ENCODE peak calls at places on chromosome 14, in four cellular contexts. Z is Ammon's horn; Y is activated effector memory CD4-positive, alpha-beta T cell treated with anti-CD3 and anti-CD28 coated beads, Interleukin-2, amount 50 U/mL, for 16 hours; F is NCI-H1105. O is an unnamed sample.

GRCh38 chr14:37221073-37221472 is 23.3 kb downstream of the MIPOL1 start:
- DNase-seq in F (no peak), Z (no peak), Y (no peak), O (no peak)

GRCh38 chr14:36662543-36663403 is 1.1 kb downstream of the PAX9 start:
- DNase-seq in Z (no peak), F (peak; percentile 51), Y (no peak), O (no peak)

GRCh38 chr14:32472512-32473472 is 143.7 kb downstream of the AKAP6 start:
- DNase-seq in Y (no peak), Z (peak; percentile 93), F (peak; percentile 16), O (no peak)

GRCh38 chr14:100524933-100525243 is 62.3 kb downstream of the BEGAIN start:
- DNase-seq in Y (no peak), F (peak; percentile 6), Z (no peak), O (no peak)

GRCh38 chr14:99924379-99924778 is 131.2 kb downstream of the EML1 start:
- DNase-seq in Y (no peak), F (no peak), Z (no peak), O (no peak)

GRCh38 chr14:89379006-89379405 is 38.0 kb downstream of the FOXN3 start:
- DNase-seq in F (no peak), Z (no peak), Y (peak; percentile 37), O (no peak)

GRCh38 chr14:23568021-23568599 is 519 bp upstream of the AP1G2 start:
- DNase-seq in F (no peak), Z (peak; percentile 4), Y (peak; percentile 54), O (no peak)

GRCh38 chr14:94473666-94474410 is 2.2 kb downstream of the SERPINA9 start:
- DNase-seq in F (no peak), Y (no peak), Z (peak; percentile 13), O (no peak)

GRCh38 chr14:67137744-67138371 is 51.4 kb upstream of the GARIN2 start:
- DNase-seq in Y (no peak), Z (no peak), F (no peak), O (peak; percentile 10)

GRCh38 chr14:68215628-68216027 is 396.0 kb downstream of the RAD51B start:
- DNase-seq in Z (no peak), Y (no peak), F (no peak), O (no peak)

GRCh38 chr14:99968156-99968920 is 96.9 kb upstream of the EVL start:
- DNase-seq in Y (no peak), Z (no peak), F (no peak), O (no peak)

GRCh38 chr14:103652806-103653205 is 23.8 kb downstream of the KLC1 start:
- DNase-seq in F (no peak), Y (no peak), Z (no peak), O (no peak)

GRCh38 chr14:91369628-91370445 is 47.8 kb downstream of the CCDC88C start:
- DNase-seq in F (no peak), Y (peak; percentile 88), Z (no peak), O (no peak)

GRCh38 chr14:104262515-104263514 is 124.4 kb downstream of the KIF26A start:
- DNase-seq in Y (peak; percentile 54), Z (no peak), F (no peak), O (no peak)

GRCh38 chr14:22296722-22297121 is 292.3 kb downstream of the DAD1 start:
- DNase-seq in Z (no peak), F (no peak), Y (no peak), O (no peak)

GRCh38 chr14:90087433-90087832 is 25.6 kb downstream of the KCNK13 start:
- DNase-seq in Y (no peak), Z (peak; percentile 81), F (no peak), O (no peak)

GRCh38 chr14:31858868-31859267 is 218.2 kb upstream of the ARHGAP5 start:
- DNase-seq in Z (no peak), F (no peak), Y (no peak), O (no peak)

GRCh38 chr14:23153891-23154796 is 29.3 kb downstream of the SLC7A8 start:
- DNase-seq in F (no peak), Y (no peak), Z (peak; percentile 76), O (no peak)